ENCODE peak calls at places on chromosomes 5 and 9, in seven cellular contexts. One of them, this sample, is unnamed.

GRCh38 chr5:134398609-134399155 is 13.0 kb downstream of the CDKN2AIPNL start:
- DNase-seq in endothelial cell of umbilical vein: no peak
- DNase-seq in IMR-90: no peak
- DNase-seq in tibial nerve: no peak
- DNase-seq in psoas muscle: no peak
- DNase-seq in left ventricle myocardium inferior: no peak
- DNase-seq in CD4-positive, alpha-beta T cell: no peak
- DNase-seq in this sample: no peak

GRCh38 chr9:93576296-93577044 is at the start of gene PHF2:
- DNase-seq in endothelial cell of umbilical vein: no peak
- DNase-seq in IMR-90: no peak
- DNase-seq in tibial nerve: no peak
- DNase-seq in psoas muscle: peak
- DNase-seq in left ventricle myocardium inferior: no peak
- DNase-seq in CD4-positive, alpha-beta T cell: peak
- DNase-seq in this sample: peak

GRCh38 chr5:157558089-157558595 is 17.4 kb downstream of the ADAM19 start:
- DNase-seq in endothelial cell of umbilical vein: no peak
- DNase-seq in IMR-90: peak
- DNase-seq in tibial nerve: no peak
- DNase-seq in psoas muscle: no peak
- DNase-seq in left ventricle myocardium inferior: no peak
- DNase-seq in CD4-positive, alpha-beta T cell: no peak
- DNase-seq in this sample: peak

GRCh38 chr9:114893622-114894021 is 36.8 kb downstream of the TNFSF8 start:
- DNase-seq in endothelial cell of umbilical vein: peak
- DNase-seq in IMR-90: peak
- DNase-seq in tibial nerve: no peak
- DNase-seq in psoas muscle: no peak
- DNase-seq in left ventricle myocardium inferior: no peak
- DNase-seq in CD4-positive, alpha-beta T cell: no peak
- DNase-seq in this sample: peak

GRCh38 chr9:113999256-114000062 is 78.6 kb downstream of the AMBP start:
- DNase-seq in endothelial cell of umbilical vein: no peak
- DNase-seq in IMR-90: no peak
- DNase-seq in tibial nerve: no peak
- DNase-seq in psoas muscle: no peak
- DNase-seq in left ventricle myocardium inferior: no peak
- DNase-seq in CD4-positive, alpha-beta T cell: no peak
- DNase-seq in this sample: no peak

GRCh38 chr9:137301086-137301947 is 754 bp downstream of the NRARP start:
- DNase-seq in endothelial cell of umbilical vein: peak
- DNase-seq in IMR-90: peak
- DNase-seq in tibial nerve: no peak
- DNase-seq in psoas muscle: peak
- DNase-seq in left ventricle myocardium inferior: peak
- DNase-seq in CD4-positive, alpha-beta T cell: no peak
- DNase-seq in this sample: no peak

GRCh38 chr5:14767942-14768837 is 103.4 kb downstream of the ANKH start:
- DNase-seq in endothelial cell of umbilical vein: no peak
- DNase-seq in IMR-90: no peak
- DNase-seq in tibial nerve: no peak
- DNase-seq in psoas muscle: no peak
- DNase-seq in left ventricle myocardium inferior: no peak
- DNase-seq in CD4-positive, alpha-beta T cell: no peak
- DNase-seq in this sample: no peak

GRCh38 chr5:122078116-122078865 is at the start of gene LOX:
- DNase-seq in endothelial cell of umbilical vein: peak
- DNase-seq in IMR-90: peak
- DNase-seq in tibial nerve: peak
- DNase-seq in psoas muscle: peak
- DNase-seq in left ventricle myocardium inferior: peak
- DNase-seq in CD4-positive, alpha-beta T cell: no peak
- DNase-seq in this sample: peak

GRCh38 chr9:94665606-94666005 is 26.3 kb upstream of the FBP1 start:
- DNase-seq in endothelial cell of umbilical vein: no peak
- DNase-seq in IMR-90: no peak
- DNase-seq in tibial nerve: no peak
- DNase-seq in psoas muscle: no peak
- DNase-seq in left ventricle myocardium inferior: no peak
- DNase-seq in CD4-positive, alpha-beta T cell: no peak
- DNase-seq in this sample: no peak

GRCh38 chr5:1891391-1891790 is 8.7 kb upstream of the IRX4 start:
- DNase-seq in endothelial cell of umbilical vein: no peak
- DNase-seq in IMR-90: no peak
- DNase-seq in tibial nerve: no peak
- DNase-seq in psoas muscle: no peak
- DNase-seq in left ventricle myocardium inferior: no peak
- DNase-seq in CD4-positive, alpha-beta T cell: no peak
- DNase-seq in this sample: no peak

GRCh38 chr5:76016258-76016657 is 66.9 kb upstream of the SV2C start:
- DNase-seq in endothelial cell of umbilical vein: no peak
- DNase-seq in IMR-90: no peak
- DNase-seq in tibial nerve: no peak
- DNase-seq in psoas muscle: no peak
- DNase-seq in left ventricle myocardium inferior: no peak
- DNase-seq in CD4-positive, alpha-beta T cell: no peak
- DNase-seq in this sample: no peak

GRCh38 chr5:124000558-124000957 is 488.6 kb downstream of the CSNK1G3 start:
- DNase-seq in endothelial cell of umbilical vein: no peak
- DNase-seq in IMR-90: no peak
- DNase-seq in tibial nerve: no peak
- DNase-seq in psoas muscle: no peak
- DNase-seq in left ventricle myocardium inferior: no peak
- DNase-seq in CD4-positive, alpha-beta T cell: no peak
- DNase-seq in this sample: no peak
- H3K27ac ChIP-seq in endothelial cell of umbilical vein: no peak
- H3K27ac ChIP-seq in IMR-90: no peak
- H3K27ac ChIP-seq in tibial nerve: no peak
- H3K27ac ChIP-seq in psoas muscle: no peak
- H3K27ac ChIP-seq in left ventricle myocardium inferior: no peak
- H3K27ac ChIP-seq in CD4-positive, alpha-beta T cell: no peak
- H3K27ac ChIP-seq in this sample: no peak

GRCh38 chr9:129351058-129351641 is 173.1 kb upstream of the IER5L start:
- DNase-seq in endothelial cell of umbilical vein: no peak
- DNase-seq in IMR-90: no peak
- DNase-seq in tibial nerve: no peak
- DNase-seq in psoas muscle: no peak
- DNase-seq in left ventricle myocardium inferior: no peak
- DNase-seq in CD4-positive, alpha-beta T cell: no peak
- DNase-seq in this sample: no peak
- TF ChIP-seq CTCF in endothelial cell of umbilical vein: no peak
- TF ChIP-seq CTCF in IMR-90: no peak
- TF ChIP-seq CTCF in tibial nerve: no peak
- TF ChIP-seq CTCF in psoas muscle: no peak
- TF ChIP-seq CTCF in left ventricle myocardium inferior: no peak
- TF ChIP-seq CTCF in CD4-positive, alpha-beta T cell: no peak
- TF ChIP-seq CTCF in this sample: no peak

DNA sequence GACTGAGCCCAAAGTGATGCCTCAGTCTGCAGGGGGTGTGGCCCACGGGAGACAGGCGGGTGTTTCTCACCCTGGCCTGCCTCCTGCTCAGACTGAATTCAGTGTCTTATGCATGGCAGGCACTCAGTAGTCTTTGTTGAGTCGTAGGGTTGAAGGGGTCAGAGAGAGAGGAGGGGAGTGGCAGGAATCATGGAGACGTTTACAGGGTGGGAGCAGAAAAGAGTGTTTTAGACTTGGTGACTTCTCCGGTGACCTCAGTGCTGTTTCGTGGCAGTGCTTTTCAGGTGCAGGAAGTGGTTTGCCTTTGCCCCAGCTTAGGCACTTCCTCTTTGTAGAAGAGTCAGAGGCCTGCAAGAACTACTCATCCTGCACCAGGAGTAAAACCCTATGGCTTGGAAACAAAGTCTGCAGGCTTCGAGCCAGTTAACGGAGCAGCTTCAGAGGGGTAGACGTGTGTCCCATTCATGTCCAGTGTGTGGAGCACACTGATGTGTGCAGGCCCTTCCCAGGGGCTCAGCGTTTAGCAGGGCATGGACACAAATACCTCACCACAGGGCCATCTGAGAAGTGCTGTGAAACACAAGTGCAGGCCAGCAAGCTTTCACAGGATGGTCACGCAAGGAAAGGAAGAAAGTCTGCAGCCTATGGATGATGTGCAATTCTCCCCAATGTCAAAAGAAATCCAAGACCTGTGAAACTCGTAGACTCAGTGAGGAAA is 24.5 kb upstream of the SEMA4D start:
- DNase-seq in endothelial cell of umbilical vein: peak
- DNase-seq in IMR-90: no peak
- DNase-seq in tibial nerve: no peak
- DNase-seq in psoas muscle: no peak
- DNase-seq in left ventricle myocardium inferior: no peak
- DNase-seq in CD4-positive, alpha-beta T cell: peak
- DNase-seq in this sample: no peak
- H3K27ac ChIP-seq in endothelial cell of umbilical vein: no peak
- H3K27ac ChIP-seq in IMR-90: no peak
- H3K27ac ChIP-seq in tibial nerve: no peak
- H3K27ac ChIP-seq in psoas muscle: no peak
- H3K27ac ChIP-seq in left ventricle myocardium inferior: no peak
- H3K27ac ChIP-seq in CD4-positive, alpha-beta T cell: peak
- H3K27ac ChIP-seq in this sample: no peak

DNA sequence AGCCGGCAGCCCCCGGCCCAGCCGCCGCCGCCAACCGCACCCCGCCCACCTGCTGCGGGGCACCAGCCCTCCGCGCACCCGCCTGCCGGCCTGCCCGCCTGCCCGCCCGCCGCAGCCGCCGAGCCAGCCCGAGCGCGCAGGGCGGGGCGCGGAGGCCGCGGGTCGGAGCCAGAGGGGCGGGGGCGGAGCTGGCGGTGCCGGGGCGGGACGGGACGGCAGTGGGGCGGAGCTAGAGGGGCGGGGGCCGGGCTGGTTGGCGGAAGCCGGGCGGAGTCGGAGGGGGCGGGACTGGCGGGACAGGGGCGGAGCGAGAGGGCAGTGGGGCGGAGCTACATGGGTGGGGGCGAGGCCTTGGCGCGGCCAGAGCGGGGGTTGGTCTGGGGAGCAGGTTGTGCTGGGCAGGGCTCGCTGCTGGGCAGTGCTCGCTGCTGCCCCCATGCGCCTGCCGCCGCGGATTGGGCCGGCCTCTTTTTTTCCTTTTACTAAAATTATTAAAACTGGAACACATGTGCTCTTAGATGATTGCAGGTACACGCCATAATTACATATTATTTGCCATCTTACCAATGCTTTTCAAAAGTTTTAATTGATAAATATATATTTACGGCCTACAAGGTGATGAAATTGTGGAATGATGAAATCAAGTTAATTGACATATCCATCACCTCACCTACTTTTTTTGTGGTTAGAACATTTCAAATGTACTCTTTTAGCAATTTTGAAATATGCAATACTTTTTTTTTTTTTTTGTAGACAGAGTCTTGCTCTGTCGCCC is at the start of gene SH3GLB2:
- DNase-seq in endothelial cell of umbilical vein: peak
- DNase-seq in IMR-90: peak
- DNase-seq in tibial nerve: peak
- DNase-seq in psoas muscle: peak
- DNase-seq in left ventricle myocardium inferior: peak
- DNase-seq in CD4-positive, alpha-beta T cell: peak
- DNase-seq in this sample: peak
- TF ChIP-seq CTCF in endothelial cell of umbilical vein: peak
- TF ChIP-seq CTCF in IMR-90: peak
- TF ChIP-seq CTCF in tibial nerve: peak
- TF ChIP-seq CTCF in psoas muscle: peak
- TF ChIP-seq CTCF in left ventricle myocardium inferior: peak
- TF ChIP-seq CTCF in CD4-positive, alpha-beta T cell: no peak
- TF ChIP-seq CTCF in this sample: peak

GRCh38 chr9:112078432-112078831 is 96.7 kb downstream of the SUSD1 start:
- DNase-seq in endothelial cell of umbilical vein: no peak
- DNase-seq in IMR-90: no peak
- DNase-seq in tibial nerve: no peak
- DNase-seq in psoas muscle: no peak
- DNase-seq in left ventricle myocardium inferior: no peak
- DNase-seq in CD4-positive, alpha-beta T cell: no peak
- DNase-seq in this sample: no peak

GRCh38 chr9:112072721-112073553 is 102.2 kb downstream of the SUSD1 start:
- DNase-seq in endothelial cell of umbilical vein: no peak
- DNase-seq in IMR-90: peak
- DNase-seq in tibial nerve: no peak
- DNase-seq in psoas muscle: no peak
- DNase-seq in left ventricle myocardium inferior: no peak
- DNase-seq in CD4-positive, alpha-beta T cell: no peak
- DNase-seq in this sample: no peak

GRCh38 chr9:112076814-112077213 is 98.3 kb downstream of the SUSD1 start:
- DNase-seq in endothelial cell of umbilical vein: no peak
- DNase-seq in IMR-90: no peak
- DNase-seq in tibial nerve: no peak
- DNase-seq in psoas muscle: no peak
- DNase-seq in left ventricle myocardium inferior: no peak
- DNase-seq in CD4-positive, alpha-beta T cell: no peak
- DNase-seq in this sample: no peak

GRCh38 chr9:112074250-112075008 is 100.7 kb downstream of the SUSD1 start:
- DNase-seq in endothelial cell of umbilical vein: peak
- DNase-seq in IMR-90: peak
- DNase-seq in tibial nerve: peak
- DNase-seq in psoas muscle: peak
- DNase-seq in left ventricle myocardium inferior: peak
- DNase-seq in CD4-positive, alpha-beta T cell: peak
- DNase-seq in this sample: peak

DNA sequence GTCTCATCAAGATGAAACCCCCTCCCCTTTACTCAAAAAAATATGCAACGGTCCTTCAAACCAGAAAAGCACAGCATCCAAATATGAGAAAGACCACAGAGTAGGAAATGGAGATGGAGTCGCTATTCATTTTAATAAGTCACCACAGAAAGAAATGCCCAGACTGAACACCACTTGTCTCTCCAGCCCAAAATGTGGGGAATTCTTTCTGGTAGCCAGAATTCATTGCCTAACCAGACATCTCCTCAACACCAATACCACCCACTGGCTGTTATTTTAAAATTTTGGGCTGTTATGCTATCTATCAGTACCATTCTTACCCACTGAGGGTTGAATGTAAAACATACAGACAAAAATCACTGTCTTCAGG is 100.1 kb downstream of the SUSD1 start:
- DNase-seq in endothelial cell of umbilical vein: no peak
- DNase-seq in IMR-90: no peak
- DNase-seq in tibial nerve: no peak
- DNase-seq in psoas muscle: no peak
- DNase-seq in left ventricle myocardium inferior: no peak
- DNase-seq in CD4-positive, alpha-beta T cell: no peak
- DNase-seq in this sample: no peak
- H3K27ac ChIP-seq in endothelial cell of umbilical vein: peak
- H3K27ac ChIP-seq in IMR-90: peak
- H3K27ac ChIP-seq in tibial nerve: peak
- H3K27ac ChIP-seq in psoas muscle: peak
- H3K27ac ChIP-seq in left ventricle myocardium inferior: peak
- H3K27ac ChIP-seq in CD4-positive, alpha-beta T cell: no peak
- H3K27ac ChIP-seq in this sample: no peak

This sample was measured in RWPE1.